ENCODE peak calls at places on chromosomes 13 and 19, in five cellular contexts. K is WTC11, B is epithelial cell of esophagus, N is GM12865, C is thoracic aorta. L is an unnamed sample.

GRCh38 chr13:33126909-33127607 is 110.8 kb downstream of the KL start:
- DNase-seq in C (no peak), K (no peak), N (no peak), B (no peak), L (no peak)

GRCh38 chr13:41864658-41865057 is 96.3 kb downstream of the VWA8 start:
- DNase-seq in N (no peak), C (no peak), K (no peak), B (peak; percentile 5), L (no peak)

GRCh38 chr19:4955274-4955673 is 13.6 kb upstream of the KDM4B start:
- DNase-seq in C (no peak), N (no peak), B (no peak), K (no peak), L (no peak)

GRCh38 chr13:36806102-36806501 is 12.9 kb upstream of the RFXAP start:
- DNase-seq in N (no peak), B (no peak), K (no peak), C (no peak), L (no peak)

GRCh38 chr19:35295792-35296462 is 4.0 kb downstream of the MAG start:
- DNase-seq in N (peak; percentile 62), C (no peak), B (no peak), K (peak; percentile 48), L (no peak)

GRCh38 chr19:36013280-36014028 is 559 bp downstream of the ALKBH6 start:
- DNase-seq in B (no peak), C (no peak), K (no peak), N (no peak), L (no peak)

GRCh38 chr13:31722684-31723083 is 16.6 kb upstream of the RXFP2 start:
- DNase-seq in B (no peak), N (no peak), K (no peak), C (no peak), L (no peak)

GRCh38 chr13:49502954-49503353 is 7.2 kb downstream of the PHF11 start:
- DNase-seq in K (no peak), C (no peak), B (no peak), N (no peak), L (no peak)

GRCh38 chr19:5397804-5398692 is 57.2 kb upstream of the ZNRF4 start:
- DNase-seq in C (no peak), N (peak; percentile 11), K (peak; percentile 55), B (no peak), L (peak; percentile 55)

GRCh38 chr19:4197625-4198466 is 15.4 kb downstream of the ANKRD24 start:
- DNase-seq in N (no peak), B (no peak), K (peak; percentile 77), C (no peak), L (peak; percentile 14)

GRCh38 chr13:63625869-63626268 is 2210.2 kb upstream of the PCDH20 start:
- DNase-seq in N (no peak), B (peak; percentile 25), C (no peak), K (no peak), L (no peak)

GRCh38 chr13:43573787-43574562 is 212.8 kb downstream of the ENOX1 start:
- DNase-seq in N (peak; percentile 18), K (no peak), B (no peak), C (no peak), L (no peak)

GRCh38 chr13:21014666-21015170 is 46.7 kb downstream of the LATS2 start:
- DNase-seq in K (no peak), N (no peak), C (no peak), B (peak; percentile 24), L (no peak)

GRCh38 chr19:29872224-29872731 is 60.5 kb downstream of the CCNE1 start:
- DNase-seq in B (peak; percentile 19), K (peak; percentile 49), C (no peak), N (peak; percentile 43), L (peak; percentile 38)

GRCh38 chr13:96089749-96090239 is at the start of gene HS6ST3:
- DNase-seq in K (peak; percentile 75), C (no peak), N (peak; percentile 38), B (peak; percentile 33), L (peak; percentile 40)

GRCh38 chr13:48633695-48634094 is 20.0 kb upstream of the CYSLTR2 start:
- DNase-seq in C (no peak), N (no peak), B (no peak), K (no peak), L (no peak)

GRCh38 chr19:33813391-33814101 is 16.9 kb downstream of the KCTD15 start:
- DNase-seq in K (no peak), N (no peak), B (no peak), C (no peak), L (no peak)

GRCh38 chr19:2507109-2507508 is 31.2 kb downstream of the GADD45B start:
- DNase-seq in K (no peak), B (peak; percentile 88), N (no peak), C (no peak), L (no peak)

GRCh38 chr19:53511933-53512374 is 26.0 kb upstream of the ZNF331 start:
- DNase-seq in C (no peak), B (peak; percentile 68), N (peak; percentile 19), K (peak; percentile 91), L (peak; percentile 79)

GRCh38 chr13:41746259-41746658 is 214.7 kb downstream of the VWA8 start:
- DNase-seq in C (no peak), N (no peak), K (no peak), B (peak; percentile 41), L (no peak)

GRCh38 chr19:45676851-45677263 is 8.8 kb downstream of the GIPR start:
- DNase-seq in K (no peak), C (no peak), B (no peak), N (peak; percentile 36), L (no peak)

GRCh38 chr19:6429419-6430221 is 3.9 kb downstream of the SLC25A41 start:
- DNase-seq in B (no peak), N (no peak), C (no peak), K (no peak), L (no peak)

GRCh38 chr13:39273953-39274352 is 235.7 kb downstream of the NHLRC3 start:
- DNase-seq in C (no peak), N (peak; percentile 41), B (peak; percentile 49), K (peak; percentile 15), L (no peak)

GRCh38 chr19:20179946-20180345 is 12.9 kb downstream of the ZNF486 start:
- DNase-seq in B (peak; percentile 7), N (no peak), K (no peak), C (no peak), L (no peak)

GRCh38 chr13:33207616-33207964 is 78.0 kb downstream of the STARD13 start:
- DNase-seq in C (no peak), B (peak; percentile 88), K (no peak), N (peak; percentile 47), L (no peak)

GRCh38 chr13:24176351-24177101 is 16.0 kb downstream of the SPATA13 start:
- DNase-seq in B (no peak), K (no peak), N (no peak), C (no peak), L (no peak)
- TF ChIP-seq CTCF in B (no peak), K (no peak), N (no peak), C (no peak), L (no peak)

DNA sequence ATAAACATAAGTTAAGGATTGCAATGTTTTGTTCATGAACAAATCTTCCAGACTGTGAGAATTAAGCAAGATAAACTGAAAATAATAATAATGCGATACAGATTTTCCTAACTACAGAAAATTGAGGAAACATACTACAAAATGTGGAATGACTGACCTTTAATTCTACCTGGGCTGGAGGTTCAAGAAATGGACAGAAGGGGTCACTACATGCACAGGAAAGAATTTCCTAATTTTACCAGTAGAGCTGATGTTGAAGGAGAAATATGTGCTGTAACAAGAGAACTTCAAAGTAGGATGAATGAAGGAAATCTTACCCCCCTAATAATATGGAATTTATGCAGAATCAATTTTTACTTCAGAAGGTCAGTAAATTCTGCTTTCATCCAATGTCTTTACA is 62.3 kb downstream of the ZNF627 start:
- DNase-seq in C (no peak), N (no peak), K (no peak), B (peak; percentile 12), L (no peak)
- TF ChIP-seq CTCF in C (no peak), N (no peak), K (peak; percentile 26), B (peak; percentile 18), L (peak; percentile 15)

GRCh38 chr19:17812099-17812498 is 9.2 kb downstream of the INSL3 start:
- DNase-seq in C (no peak), N (no peak), B (no peak), K (no peak), L (no peak)

GRCh38 chr19:17811681-17812080 is 9.6 kb downstream of the INSL3 start:
- DNase-seq in N (no peak), C (no peak), K (no peak), B (no peak), L (no peak)

GRCh38 chr19:17806945-17807344 is 12.0 kb downstream of the B3GNT3 start:
- DNase-seq in C (no peak), K (no peak), B (no peak), N (peak; percentile 39), L (no peak)

GRCh38 chr19:17807731-17808316 is 12.9 kb downstream of the B3GNT3 start:
- DNase-seq in B (no peak), K (no peak), N (no peak), C (no peak), L (no peak)

DNA sequence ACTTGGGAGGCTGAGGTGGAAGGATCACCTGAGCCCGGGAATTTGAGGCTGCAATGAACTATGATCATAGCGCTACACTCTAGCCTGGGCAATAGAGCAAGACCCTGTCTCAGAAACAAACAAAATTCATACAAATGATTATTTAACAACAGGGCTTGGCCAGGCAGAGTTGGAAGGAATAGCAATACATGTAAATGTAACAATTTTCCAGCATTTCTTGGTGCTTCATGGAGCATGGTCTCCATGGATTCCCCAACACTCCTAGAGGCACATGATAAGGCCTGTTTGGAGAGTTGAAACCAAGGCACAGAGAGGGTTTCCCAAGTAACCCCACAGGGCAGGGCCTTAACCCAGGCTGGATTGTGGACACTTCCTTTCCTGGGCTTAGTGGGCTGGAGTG is 10.2 kb downstream of the INSL3 start:
- DNase-seq in B (no peak), N (no peak), C (no peak), K (no peak), L (no peak)
- TF ChIP-seq CTCF in B (no peak), N (no peak), C (no peak), K (no peak), L (no peak)

DNA sequence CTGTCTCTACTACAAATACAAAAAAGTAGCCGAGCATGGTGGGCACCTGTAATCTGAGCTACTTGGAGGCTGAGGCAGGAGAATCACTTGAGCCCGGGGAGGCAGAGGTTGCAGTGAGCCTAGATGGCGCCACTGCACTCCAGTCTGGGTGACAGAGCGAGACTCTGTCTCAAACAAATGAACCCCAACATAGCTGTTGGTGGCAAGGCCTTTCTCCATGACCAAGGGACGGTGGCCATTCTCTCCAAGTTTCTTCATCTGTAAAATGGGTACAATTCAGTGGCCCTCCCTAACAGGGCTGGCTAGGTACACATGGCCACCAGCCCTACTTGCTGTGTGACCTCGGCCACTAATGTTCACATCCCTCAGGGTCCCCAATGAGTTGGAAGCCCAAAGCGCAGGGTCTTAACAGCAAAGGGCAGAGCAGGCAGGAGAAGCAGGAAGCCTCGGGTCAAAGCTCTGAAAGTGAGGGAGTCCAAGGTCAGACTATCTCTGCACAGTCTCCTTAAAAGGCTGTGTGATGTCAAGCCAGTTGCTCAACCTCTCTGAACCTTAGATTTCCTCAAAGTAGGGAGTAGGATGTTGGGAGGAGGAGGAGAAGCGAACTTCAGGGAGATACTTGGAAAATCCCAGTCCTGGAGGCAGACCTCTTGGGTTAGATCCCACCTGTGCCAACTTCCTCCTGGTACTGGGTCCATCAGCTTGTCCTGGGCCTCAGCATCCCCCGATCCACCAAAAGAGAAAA is 2.7 kb downstream of the JUND start:
- DNase-seq in N (peak; percentile 26), C (no peak), K (no peak), B (no peak), L (no peak)
- TF ChIP-seq CTCF in N (peak; percentile 21), C (no peak), K (peak; percentile 41), B (peak; percentile 33), L (no peak)

L was measured in endothelial cell.